ENCODE peak calls at places on chromosomes 4 and X, in nine cellular contexts. Z, W, Q, H, E, O, C, F and J are unnamed samples.

GRCh38 chrX:40617566-40617965 is 5.7 kb upstream of the MPC1L start:
- DNase-seq in Z (no peak), W (no peak), Q (no peak), H (no peak), E (no peak), O (no peak), C (no peak), F (no peak), J (no peak)

GRCh38 chr4:174611792-174612191 is 89.5 kb upstream of the HPGD start:
- DNase-seq in Z (no peak), W (no peak), Q (no peak), H (no peak), E (no peak), O (no peak), C (no peak), F (no peak), J (no peak)

GRCh38 chr4:151356510-151356909 is 31.1 kb upstream of the SH3D19 start:
- DNase-seq in Z (no peak), W (no peak), Q (peak), H (no peak), E (peak), O (no peak), C (no peak), F (no peak), J (no peak)

GRCh38 chr4:38223801-38224236 is 263.6 kb downstream of the PTTG2 start:
- DNase-seq in Z (peak), W (no peak), Q (no peak), H (no peak), E (no peak), O (no peak), C (no peak), F (no peak), J (no peak)

GRCh38 chrX:45515262-45516215 is 314.9 kb upstream of the DIPK2B start:
- DNase-seq in Z (peak), W (no peak), Q (peak), H (peak), E (peak), O (peak), C (peak), F (peak), J (peak)

GRCh38 chrX:31397119-31397518 is 325.3 kb upstream of the FTHL17 start:
- DNase-seq in Z (no peak), W (no peak), Q (peak), H (no peak), E (peak), O (no peak), C (no peak), F (no peak), J (no peak)

GRCh38 chr4:167622481-167623240 is 388.4 kb upstream of the SPOCK3 start:
- DNase-seq in Z (peak), W (peak), Q (peak), H (no peak), E (peak), O (peak), C (peak), F (peak), J (no peak)

GRCh38 chrX:54950730-54951375 is 30.2 kb downstream of the TRO start:
- DNase-seq in Z (no peak), W (peak), Q (no peak), H (no peak), E (no peak), O (no peak), C (no peak), F (no peak), J (no peak)

GRCh38 chr4:6419452-6420028 is 52.9 kb downstream of the PPP2R2C start:
- DNase-seq in Z (no peak), W (no peak), Q (peak), H (no peak), E (peak), O (no peak), C (no peak), F (no peak), J (no peak)

GRCh38 chr4:174318829-174319764 is 35.4 kb downstream of the CEP44 start:
- DNase-seq in Z (no peak), W (peak), Q (peak), H (no peak), E (peak), O (peak), C (no peak), F (peak), J (no peak)

GRCh38 chr4:32010221-32010620 is 1290.1 kb downstream of the PCDH7 start:
- DNase-seq in Z (no peak), W (no peak), Q (no peak), H (no peak), E (no peak), O (no peak), C (no peak), F (no peak), J (no peak)